ENCODE peak calls at places on chromosomes 7 and 10, in eight cellular contexts. M, U, Z, X, R, L, D and G are unnamed samples.

GRCh38 chr7:70660154-70660818 is 471.7 kb upstream of the GALNT17 start:
- DNase-seq in Z (no peak), R (peak; percentile 57), X (no peak), U (no peak), L (no peak), D (no peak), M (no peak), G (no peak)

GRCh38 chr10:27794157-27794556 is 48.5 kb upstream of the MKX start:
- DNase-seq in Z (no peak), R (no peak), X (no peak), M (peak; percentile 47), D (peak; percentile 22), L (no peak), U (no peak), G (no peak)

GRCh38 chr10:70923696-70924095 is 35.3 kb upstream of the PCBD1 start:
- DNase-seq in Z (no peak), M (no peak), R (no peak), X (no peak), U (no peak), D (no peak), L (no peak), G (no peak)

GRCh38 chr10:11237571-11237970 is 219.9 kb downstream of the CELF2 start:
- DNase-seq in Z (no peak), X (no peak), R (no peak), D (no peak), U (no peak), M (no peak), L (no peak), G (no peak)

GRCh38 chr10:64996886-64997285 is 1475.7 kb downstream of the REEP3 start:
- DNase-seq in D (no peak), R (no peak), L (no peak), X (no peak), Z (no peak), M (no peak), U (no peak), G (no peak)

GRCh38 chr10:128400564-128400963 is 274.3 kb upstream of the MKI67 start:
- DNase-seq in U (no peak), D (no peak), X (no peak), M (no peak), L (no peak), Z (no peak), R (no peak), G (no peak)

GRCh38 chr10:91558473-91558872 is 74.4 kb downstream of the PPP1R3C start:
- DNase-seq in L (no peak), Z (no peak), X (no peak), D (no peak), U (no peak), M (no peak), R (no peak), G (no peak)

GRCh38 chr7:41817386-41817785 is 114.5 kb upstream of the INHBA start:
- DNase-seq in M (no peak), R (no peak), D (no peak), X (no peak), L (no peak), U (no peak), Z (no peak), G (no peak)

GRCh38 chr7:42574693-42575084 is 337.2 kb downstream of the C7orf25 start:
- DNase-seq in U (no peak), R (no peak), X (no peak), L (no peak), D (no peak), Z (no peak), M (peak; percentile 25), G (no peak)

GRCh38 chr10:7547825-7548224 is 118.9 kb downstream of the ITIH5 start:
- DNase-seq in Z (no peak), X (no peak), D (no peak), L (no peak), U (no peak), M (no peak), R (no peak), G (no peak)

DNA sequence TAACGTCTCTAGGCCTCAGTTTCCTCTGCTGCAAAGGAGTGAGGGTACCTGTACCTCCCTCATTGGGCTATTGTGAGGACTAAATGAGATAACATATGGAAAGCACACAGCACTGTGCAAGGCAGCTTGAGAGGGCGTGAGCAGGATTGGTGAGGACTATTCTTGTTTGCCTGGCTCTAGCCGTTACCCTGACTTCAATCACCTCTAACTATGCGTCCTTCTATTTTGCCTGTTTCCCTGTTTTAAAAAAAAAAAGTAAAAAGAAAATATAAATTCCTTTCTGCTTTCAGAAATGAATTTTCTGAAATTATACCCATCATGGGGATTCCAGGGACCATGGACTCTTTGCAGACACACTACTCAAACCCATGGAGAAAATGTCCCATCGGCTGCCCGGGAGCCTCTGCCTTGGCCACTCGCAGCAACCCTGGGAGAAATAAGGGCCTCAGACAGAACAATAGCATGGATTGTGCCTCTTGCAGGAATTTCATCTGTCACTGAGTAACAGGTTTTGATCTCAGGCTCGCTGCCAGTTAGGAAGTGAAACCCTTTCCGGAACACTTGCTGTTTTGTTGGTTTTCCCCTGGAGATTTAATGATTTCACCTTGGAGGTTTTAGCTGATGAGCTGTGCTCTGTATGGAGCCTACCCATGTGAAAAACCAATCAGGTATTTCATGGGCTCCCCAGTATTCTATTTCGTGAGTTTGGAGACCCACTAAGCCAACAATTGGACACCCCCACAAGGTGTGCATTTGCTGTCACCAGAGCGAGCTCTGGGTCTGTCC is 55.6 kb downstream of the STEAP1B start:
- DNase-seq in R (no peak), L (no peak), Z (no peak), U (no peak), X (no peak), M (no peak), D (peak; percentile 81), G (no peak)
- H3K4me3 ChIP-seq in R (no peak overlapping the region), L (no peak overlapping the region), Z (no peak overlapping the region), U (no peak overlapping the region), X (no peak overlapping the region), M (no peak overlapping the region), D (no peak overlapping the region), G (no peak overlapping the region)

DNA sequence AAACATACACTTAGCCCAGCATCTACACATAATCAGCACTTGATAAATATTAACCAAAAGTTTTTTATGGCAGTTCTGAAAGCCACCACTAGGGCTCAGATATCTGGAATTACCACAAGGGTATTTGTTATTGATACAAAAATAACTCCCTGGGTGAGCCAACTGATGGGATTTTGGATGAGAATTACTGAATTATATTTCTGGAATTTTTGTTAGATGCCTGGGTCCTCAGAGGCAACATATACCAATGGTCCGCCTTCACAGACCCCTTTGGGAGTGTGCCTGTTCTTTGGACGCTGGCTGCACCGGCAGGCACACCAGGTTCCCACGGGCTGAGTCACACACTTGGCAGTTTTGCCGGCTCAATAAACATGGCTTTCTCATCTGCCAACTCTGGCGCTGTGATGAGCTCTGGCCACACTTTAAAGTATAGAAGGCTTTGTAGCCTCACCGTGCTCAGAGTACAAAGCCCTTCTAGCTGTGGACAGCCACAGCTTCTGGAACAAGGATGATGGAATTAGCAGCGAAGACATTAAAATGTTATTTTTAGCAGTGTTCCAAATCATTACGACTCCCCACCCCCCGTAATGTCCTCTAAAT is 24.5 kb upstream of the EEPD1 start:
- DNase-seq in D (peak; percentile 87), X (peak; percentile 71), Z (no peak), L (peak; percentile 93), U (peak; percentile 89), R (no peak), M (peak; percentile 44), G (peak; percentile 52)
- H3K4me3 ChIP-seq in D (no peak overlapping the region), X (no peak overlapping the region), Z (no peak overlapping the region), L (no peak overlapping the region), U (peak overlapping the region; percentile 19), R (no peak overlapping the region), M (no peak overlapping the region), G (no peak overlapping the region)

DNA sequence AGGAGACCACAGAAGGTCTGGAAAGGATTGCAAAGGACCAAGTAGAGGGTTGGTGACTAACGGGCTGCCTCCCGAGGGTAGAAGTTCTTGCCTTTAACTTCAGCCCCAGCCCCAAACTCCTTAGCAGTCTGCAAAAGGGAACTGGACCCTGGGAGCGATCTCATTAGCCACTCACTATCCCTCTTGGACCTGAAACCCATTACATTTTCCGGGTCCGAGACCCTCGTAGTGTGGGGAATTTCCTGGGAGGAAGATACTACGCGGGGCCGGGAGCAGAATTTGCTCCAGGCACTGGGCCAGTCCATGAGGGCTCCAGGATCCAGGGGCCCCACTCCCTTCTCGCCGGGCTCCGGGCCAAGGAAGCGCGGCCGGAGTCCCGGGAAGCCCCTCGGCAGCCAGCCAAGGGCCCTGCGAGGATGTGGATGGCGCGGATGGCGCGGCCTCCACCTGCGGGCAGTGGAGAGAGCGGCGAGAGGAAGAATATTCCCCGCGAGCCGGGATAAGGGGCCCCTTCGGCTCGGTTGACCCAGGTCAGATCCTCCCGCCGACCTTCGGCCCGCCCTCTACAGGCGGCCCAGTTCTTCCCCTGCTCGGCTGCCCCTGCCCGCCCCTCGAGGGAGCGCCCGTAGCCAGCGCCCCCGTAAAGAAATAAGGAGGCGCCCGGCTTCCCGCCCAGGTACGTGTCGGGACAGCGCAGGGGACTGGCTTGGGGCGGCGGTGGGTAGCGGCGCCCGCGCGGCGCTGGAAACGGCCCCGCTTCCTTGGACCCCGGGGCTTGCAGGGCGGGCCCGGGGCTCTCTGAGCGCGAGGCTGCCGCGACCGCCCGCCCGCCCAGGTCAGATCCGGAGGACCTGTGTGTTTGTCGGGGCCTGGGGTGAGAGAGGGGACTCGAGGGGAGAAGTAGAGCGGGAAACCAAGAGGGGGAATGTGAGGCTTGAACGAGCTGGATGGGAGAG is at the start of gene MYO3A:
- DNase-seq in Z (peak; percentile 33), L (no peak), D (no peak), U (no peak), M (peak; percentile 83), R (no peak), X (no peak), G (no peak)
- H3K4me3 ChIP-seq in Z (peak within 1 kb of the TSS; percentile 70), L (peak within 1 kb of the TSS; percentile 61), D (peak within 1 kb of the TSS; percentile 17), U (peak within 1 kb of the TSS; percentile 17), M (peak within 1 kb of the TSS; percentile 84), R (no peak within 1 kb of the TSS), X (no peak within 1 kb of the TSS), G (no peak within 1 kb of the TSS)

DNA sequence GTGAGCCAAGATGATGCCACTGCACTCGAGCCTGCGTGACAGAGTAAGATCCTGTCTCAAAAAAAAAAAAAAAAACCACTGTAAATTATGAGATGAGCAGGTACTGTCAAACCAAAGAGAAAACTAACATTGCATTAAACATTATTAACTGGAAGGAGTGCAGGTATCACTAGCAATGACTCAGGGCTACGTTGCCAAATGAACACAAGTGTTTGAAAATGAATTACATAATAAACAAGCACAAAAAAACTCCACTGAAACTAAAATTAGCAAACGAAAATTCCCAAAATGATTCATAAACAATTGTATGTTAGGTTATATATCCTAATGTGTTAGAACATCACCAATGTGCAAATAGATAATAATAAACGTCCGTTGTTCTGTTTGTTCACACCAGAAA is 42.8 kb downstream of the NSUN6 start:
- DNase-seq in M (no peak), R (no peak), D (no peak), Z (no peak), U (no peak), L (no peak), X (no peak), G (no peak)
- H3K4me3 ChIP-seq in M (no peak overlapping the region), R (no peak overlapping the region), D (no peak overlapping the region), Z (no peak overlapping the region), U (no peak overlapping the region), L (no peak overlapping the region), X (no peak overlapping the region), G (no peak overlapping the region)